ENCODE peak calls at places on chromosomes 1 and 21, in five cellular contexts. Z, S, B, C and X are unnamed samples.

GRCh38 chr1:227885648-227886502 is 61.9 kb downstream of the WNT9A start:
- DNase-seq in Z (no peak), S (no peak), B (peak), C (peak), X (no peak)

GRCh38 chr1:4786061-4786460 is 131.7 kb downstream of the AJAP1 start:
- DNase-seq in Z (no peak), S (no peak), B (no peak), C (no peak), X (no peak)

GRCh38 chr1:153447498-153448170 is 12.8 kb downstream of the S100A7 start:
- DNase-seq in Z (no peak), S (peak), B (no peak), C (no peak), X (no peak)

GRCh38 chr1:31706384-31707058 is 2.7 kb upstream of the COL16A1 start:
- DNase-seq in Z (no peak), S (no peak), B (no peak), C (no peak), X (peak)

GRCh38 chr1:2481885-2482284 is 5.8 kb downstream of the PLCH2 start:
- DNase-seq in Z (no peak), S (no peak), B (peak), C (peak), X (no peak)

GRCh38 chr1:13700521-13701273 is 709 bp downstream of the PRDM2 start:
- DNase-seq in Z (peak), S (no peak), B (peak), C (no peak), X (no peak)

GRCh38 chr21:41641821-41642368 is 125.0 kb downstream of the RIPK4 start:
- DNase-seq in Z (no peak), S (peak), B (no peak), C (peak), X (no peak)

GRCh38 chr1:43878854-43879253 is 54.7 kb upstream of the ARTN start:
- DNase-seq in Z (no peak), S (no peak), B (no peak), C (no peak), X (no peak)

GRCh38 chr1:14815175-14815882 is 216.8 kb downstream of the KAZN start:
- DNase-seq in Z (no peak), S (no peak), B (peak), C (no peak), X (no peak)

GRCh38 chr1:170661646-170662411 is 2.1 kb upstream of the PRRX1 start:
- DNase-seq in Z (no peak), S (no peak), B (no peak), C (no peak), X (no peak)

GRCh38 chr1:62234709-62235108 is 40.1 kb downstream of the L1TD1 start:
- DNase-seq in Z (no peak), S (no peak), B (no peak), C (no peak), X (no peak)

GRCh38 chr21:29299046-29299905 is 554 bp downstream of the BACH1 start:
- DNase-seq in Z (peak), S (no peak), B (peak), C (peak), X (no peak)

GRCh38 chr1:246200225-246200624 is 306.9 kb downstream of the SMYD3 start:
- DNase-seq in Z (no peak), S (no peak), B (no peak), C (no peak), X (no peak)

GRCh38 chr1:27664291-27664690 is 7.7 kb downstream of the IFI6 start:
- DNase-seq in Z (no peak), S (no peak), B (no peak), C (no peak), X (no peak)

GRCh38 chr1:55043011-55043410 is 3.7 kb downstream of the PCSK9 start:
- DNase-seq in Z (no peak), S (no peak), B (no peak), C (no peak), X (no peak)

GRCh38 chr1:25568834-25569598 is 25.6 kb downstream of the LDLRAP1 start:
- DNase-seq in Z (no peak), S (peak), B (no peak), C (peak), X (no peak)

GRCh38 chr1:198908995-198909394 is 270.2 kb downstream of the PTPRC start:
- DNase-seq in Z (no peak), S (no peak), B (no peak), C (no peak), X (no peak)

GRCh38 chr1:48061162-48062136 is 64.3 kb upstream of the TRABD2B start:
- DNase-seq in Z (no peak), S (no peak), B (peak), C (peak), X (no peak)

GRCh38 chr1:161915051-161915503 is 108.6 kb downstream of the OLFML2B start:
- DNase-seq in Z (peak), S (no peak), B (no peak), C (no peak), X (no peak)

GRCh38 chr1:20187103-20187812 is 940 bp upstream of the PLA2G2C start:
- DNase-seq in Z (no peak), S (no peak), B (peak), C (peak), X (no peak)

GRCh38 chr1:59230622-59231021 is 66.3 kb upstream of the FGGY start:
- DNase-seq in Z (no peak), S (no peak), B (no peak), C (no peak), X (peak)

GRCh38 chr1:209246660-209247059 is 336.9 kb upstream of the CAMK1G start:
- DNase-seq in Z (no peak), S (peak), B (no peak), C (no peak), X (no peak)

GRCh38 chr1:165259706-165260105 is 96.8 kb downstream of the LMX1A start:
- DNase-seq in Z (no peak), S (no peak), B (no peak), C (no peak), X (no peak)

GRCh38 chr21:26167593-26167992 is 3.0 kb downstream of the APP start:
- DNase-seq in Z (no peak), S (no peak), B (no peak), C (no peak), X (no peak)

GRCh38 chr21:33360281-33360680 is 35.5 kb downstream of the IFNAR1 start:
- DNase-seq in Z (no peak), S (no peak), B (no peak), C (no peak), X (no peak)

GRCh38 chr1:182845379-182845778 is 6.2 kb downstream of the DHX9 start:
- DNase-seq in Z (peak), S (no peak), B (no peak), C (no peak), X (no peak)

GRCh38 chr1:31605908-31606427 is 11.5 kb upstream of the HCRTR1 start:
- DNase-seq in Z (no peak), S (no peak), B (peak), C (no peak), X (no peak)

GRCh38 chr1:29062157-29062942 is 61.4 kb downstream of the TMEM200B start:
- DNase-seq in Z (peak), S (no peak), B (no peak), C (no peak), X (no peak)

GRCh38 chr1:232227171-232227740 is 402.7 kb downstream of the SIPA1L2 start:
- DNase-seq in Z (no peak), S (no peak), B (no peak), C (no peak), X (peak)

GRCh38 chr1:7152655-7153054 is 367.4 kb downstream of the CAMTA1 start:
- DNase-seq in Z (no peak), S (no peak), B (no peak), C (no peak), X (no peak)